ENCODE peak calls at places on chromosomes 16 and 17, in four cellular contexts. L is NCI-H774; X is NCI-H524 treated with DMSO at 0.1 percent for 48 hours; V is activated naive CD8-positive, alpha-beta T cell treated with anti-CD3 and anti-CD28 coated beads, Interleukin-2, amount 10 ng/mL, durations not matched to agents 7 days and 5 days. Z is an unnamed sample.
A peak's percentile ranks its signal among the peaks of the same experiment; 100 is the strongest.

GRCh38 chr17:16909887-16910286 is 62.0 kb downstream of the TNFRSF13B start:
- DNase-seq in L (no peak), X (no peak), V (no peak), Z (no peak)

GRCh38 chr17:8857919-8858318 is 9.6 kb downstream of the PIK3R6 start:
- DNase-seq in L (no peak), X (no peak), V (peak; percentile 72), Z (peak; percentile 43)

GRCh38 chr16:4461250-4462085 is 13.0 kb downstream of the NMRAL1 start:
- DNase-seq in L (no peak), X (no peak), V (no peak), Z (no peak)

GRCh38 chr17:59329558-59330313 is 1.7 kb upstream of the YPEL2 start:
- DNase-seq in L (peak; percentile 61), X (peak; percentile 52), V (no peak), Z (peak; percentile 43)

GRCh38 chr17:45345554-45346254 is 28.9 kb upstream of the MAP3K14 start:
- DNase-seq in L (no peak), X (no peak), V (no peak), Z (peak; percentile 85)

GRCh38 chr17:75518201-75518600 is 1.9 kb downstream of the TSEN54 start:
- DNase-seq in L (no peak), X (no peak), V (no peak), Z (no peak)

GRCh38 chr16:11672206-11673090 is 4.2 kb downstream of the SNN start:
- DNase-seq in L (no peak), X (no peak), V (no peak), Z (no peak)

GRCh38 chr17:64775701-64776570 is 113.8 kb upstream of the SMURF2 start:
- DNase-seq in L (no peak), X (no peak), V (peak; percentile 27), Z (no peak)

GRCh38 chr17:65297384-65297783 is 160.2 kb downstream of the RGS9 start:
- DNase-seq in L (no peak), X (no peak), V (no peak), Z (peak; percentile 40)

GRCh38 chr16:6483634-6484033 is 849.0 kb upstream of the RBFOX1 start:
- DNase-seq in L (no peak), X (no peak), V (no peak), Z (no peak)